ENCODE peak calls at places on chromosomes 16 and 17, in four cellular contexts. O is neuronal stem cell, L is GM12878, C is mammary epithelial cell. R is an unnamed sample.

GRCh38 chr16:5062790-5063765 is 2.7 kb downstream of the C16orf89 start:
- DNase-seq in C (no peak), L (no peak), O (no peak), R (no peak)

GRCh38 chr16:69926241-69926640 is 24.9 kb upstream of the CLEC18A start:
- DNase-seq in C (no peak), L (no peak), O (no peak), R (no peak)

GRCh38 chr17:29143894-29144293 is 36.3 kb downstream of the MYO18A start:
- DNase-seq in O (no peak), C (no peak), L (no peak), R (no peak)

GRCh38 chr17:57044976-57045867 is 39.8 kb upstream of the AKAP1 start:
- DNase-seq in C (no peak), O (no peak), L (no peak), R (no peak)

GRCh38 chr16:68356249-68356918 is 45.6 kb downstream of the PRMT7 start:
- DNase-seq in C (no peak), L (peak), O (no peak), R (no peak)

GRCh38 chr17:65888649-65889048 is 303.3 kb downstream of the CEP112 start:
- DNase-seq in C (no peak), O (no peak), L (no peak), R (no peak)

GRCh38 chr17:45906237-45906636 is 11.9 kb downstream of the MAPT start:
- DNase-seq in L (no peak), O (no peak), C (no peak), R (no peak)

GRCh38 chr17:53780320-53780719 is 42.4 kb upstream of the KIF2B start:
- DNase-seq in L (no peak), O (no peak), C (no peak), R (no peak)

GRCh38 chr17:12047977-12048376 is 27.3 kb downstream of the MAP2K4 start:
- DNase-seq in L (no peak), O (no peak), C (no peak), R (no peak)

GRCh38 chr16:58490100-58490499 is 9.8 kb upstream of the NDRG4 start:
- DNase-seq in L (no peak), C (no peak), O (no peak), R (no peak)

GRCh38 chr16:58485184-58485887 is 14.6 kb upstream of the NDRG4 start:
- DNase-seq in C (no peak), O (no peak), L (no peak), R (no peak)

GRCh38 chr16:58492066-58492465 is 7.9 kb upstream of the NDRG4 start:
- DNase-seq in L (no peak), C (no peak), O (no peak), R (no peak)

GRCh38 chr16:58488531-58488930 is 11.4 kb upstream of the NDRG4 start:
- DNase-seq in O (no peak), L (no peak), C (no peak), R (no peak)

GRCh38 chr16:58487566-58488351 is 12.2 kb upstream of the NDRG4 start:
- DNase-seq in C (peak), L (no peak), O (peak), R (no peak)
- H3K9ac ChIP-seq in C (no peak), L (no peak), O (no peak), R (no peak)

GRCh38 chr17:82117139-82118090 is 19.4 kb upstream of the FASN start:
- DNase-seq in C (no peak), L (no peak), O (no peak), R (no peak)
- H3K9ac ChIP-seq in C (no peak), L (no peak), O (no peak), R (no peak)

GRCh38 chr17:50421308-50422031 is 4.5 kb upstream of the ACSF2 start:
- DNase-seq in O (no peak), L (no peak), C (no peak), R (no peak)
- H3K9ac ChIP-seq in O (no peak), L (peak), C (peak), R (peak)

DNA sequence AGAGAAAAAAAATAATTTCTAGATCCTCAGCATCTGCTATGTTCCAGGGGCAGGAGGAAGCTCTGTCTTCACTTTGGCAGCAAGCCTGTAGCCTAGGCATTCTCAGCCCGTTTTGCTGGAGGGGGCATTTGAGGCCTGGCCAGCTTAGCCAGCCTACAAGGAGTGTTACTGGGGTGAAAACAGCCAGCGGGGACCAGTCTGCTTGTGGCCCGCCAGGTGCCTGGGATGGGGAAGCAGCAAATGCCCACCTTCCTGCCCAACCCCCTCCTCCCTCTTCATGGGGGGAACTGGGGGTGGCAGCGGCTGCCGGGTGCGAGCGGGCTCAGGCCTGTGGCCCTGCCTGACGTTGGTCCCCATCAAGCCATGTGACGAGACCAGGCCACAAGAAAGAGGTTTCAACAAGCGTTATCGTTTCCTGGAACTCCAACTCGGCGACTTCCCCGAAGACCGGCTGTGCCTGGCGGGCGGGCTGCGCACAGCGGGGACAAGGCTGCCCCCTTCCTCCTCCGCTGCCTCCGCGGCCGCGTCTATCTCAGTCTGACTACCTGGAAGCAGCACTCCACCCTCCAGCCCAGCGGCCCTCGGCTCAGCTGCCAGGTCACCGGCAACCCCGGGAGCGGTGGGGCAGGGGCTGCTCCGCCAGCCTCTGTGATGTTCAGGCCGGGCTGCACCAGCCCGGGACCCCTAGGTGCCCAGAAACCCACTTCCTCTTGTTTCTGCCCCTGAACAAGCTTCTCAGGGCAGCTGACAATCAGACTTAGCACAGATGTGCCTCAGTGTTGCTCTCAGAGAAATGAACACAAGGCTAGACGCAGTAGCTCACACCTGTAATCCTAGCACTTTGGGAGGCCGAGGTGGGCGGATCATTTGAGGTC is 22.9 kb downstream of the SOCS1 start:
- DNase-seq in O (no peak), L (no peak), C (no peak), R (no peak)
- H3K9ac ChIP-seq in O (no peak), L (peak), C (no peak), R (no peak)

GRCh38 chr16:20911361-20911760 is 10.8 kb downstream of the LYRM1 start:
- DNase-seq in L (no peak), C (peak), O (no peak), R (no peak)
- H3K9ac ChIP-seq in L (no peak), C (peak), O (no peak), R (peak)

DNA sequence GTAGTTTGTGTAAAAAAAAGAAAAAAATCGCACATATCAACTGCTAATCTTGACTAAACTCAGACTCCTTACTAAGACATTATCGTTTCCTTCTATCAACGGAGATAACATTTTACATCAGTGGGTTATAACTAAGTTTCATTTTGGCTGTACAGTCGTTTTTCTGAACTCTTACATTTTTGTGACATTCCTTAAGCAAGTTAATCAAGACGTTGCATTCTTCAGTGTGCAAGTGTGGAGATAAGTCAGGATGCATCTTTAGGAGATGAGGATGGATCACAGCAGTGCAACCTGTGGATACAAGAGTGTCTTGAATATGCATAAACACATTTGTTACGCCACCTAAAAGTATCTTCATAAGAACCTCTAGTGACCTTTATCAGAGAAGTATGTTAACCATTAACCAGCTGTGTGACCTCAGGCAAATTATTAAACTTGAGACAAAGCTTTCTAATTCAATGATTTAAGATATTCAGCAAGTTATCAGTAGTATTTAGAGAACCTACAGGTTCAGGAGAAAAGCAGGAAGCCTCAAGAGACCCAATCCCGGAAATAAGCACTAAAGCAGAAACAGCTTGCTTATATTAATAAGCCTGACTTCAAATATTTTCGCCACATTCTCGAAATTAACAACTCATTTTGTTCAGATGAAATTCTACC is 9.4 kb downstream of the CMC2 start:
- DNase-seq in C (no peak), O (no peak), L (peak), R (no peak)
- H3K9ac ChIP-seq in C (no peak), O (no peak), L (peak), R (no peak)